ENCODE peak calls at places on chromosomes 5 and 9, in ten cellular contexts. H is fibroblast of mammary gland, M is endodermal cell, R is osteoblast, P is psoas muscle, Y is upper lobe of right lung, V is mammary epithelial cell, E is AG10803, U is foreskin fibroblast, K is stomach. Z is an unnamed sample.

GRCh38 chr5:144742376-144742775 is 571.7 kb downstream of the KCTD16 start:
- DNase-seq in H (no peak), M (no peak), R (peak; percentile 52), P (no peak), Y (no peak), V (no peak), E (no peak), U (no peak), K (no peak), Z (no peak)

GRCh38 chr9:137433916-137434431 is 7.2 kb downstream of the ENTPD8 start:
- DNase-seq in H (no peak), M (no peak), R (no peak), P (peak; percentile 53), Y (peak; percentile 62), V (no peak), E (no peak), U (no peak), K (no peak), Z (no peak)

GRCh38 chr5:140828402-140828737 is 610 bp downstream of the PCDHA6 start:
- DNase-seq in H (no peak), M (no peak), R (no peak), P (no peak), Y (no peak), V (no peak), E (no peak), U (no peak), K (no peak), Z (no peak)

GRCh38 chr9:95875305-95876137 is at the start of gene ERCC6L2:
- DNase-seq in H (peak; percentile 98), M (peak; percentile 98), R (peak; percentile 95), P (peak; percentile 96), Y (peak; percentile 97), V (peak; percentile 97), E (peak; percentile 97), U (peak; percentile 99), K (peak; percentile 94), Z (peak; percentile 98)

GRCh38 chr5:135702191-135702590 is 123.4 kb upstream of the CXCL14 start:
- DNase-seq in H (no peak), M (peak; percentile 17), R (no peak), P (no peak), Y (no peak), V (no peak), E (no peak), U (no peak), K (no peak), Z (no peak)

GRCh38 chr5:816176-816575 is 31.6 kb upstream of the ZDHHC11B start:
- DNase-seq in H (no peak), M (no peak), R (no peak), P (no peak), Y (no peak), V (no peak), E (no peak), U (no peak), K (no peak), Z (no peak)

GRCh38 chr5:39005566-39006232 is 68.5 kb downstream of the RICTOR start:
- DNase-seq in H (peak; percentile 35), M (no peak), R (no peak), P (no peak), Y (no peak), V (peak; percentile 5), E (peak; percentile 10), U (peak; percentile 40), K (no peak), Z (no peak)

GRCh38 chr5:154131817-154132216 is 58.7 kb upstream of the GALNT10 start:
- DNase-seq in H (no peak), M (no peak), R (no peak), P (no peak), Y (no peak), V (no peak), E (no peak), U (no peak), K (no peak), Z (no peak)

GRCh38 chr5:59040007-59040803 is 457.3 kb downstream of the RAB3C start:
- DNase-seq in H (peak; percentile 91), M (no peak), R (peak; percentile 64), P (no peak), Y (no peak), V (no peak), E (peak; percentile 81), U (peak; percentile 70), K (no peak), Z (no peak)

GRCh38 chr5:113232246-113232645 is 202.5 kb downstream of the TSSK1B start:
- DNase-seq in H (peak; percentile 67), M (no peak), R (peak; percentile 86), P (no peak), Y (no peak), V (peak; percentile 76), E (peak; percentile 49), U (peak; percentile 69), K (no peak), Z (no peak)

GRCh38 chr5:154276932-154277331 is 86.4 kb downstream of the GALNT10 start:
- DNase-seq in H (peak; percentile 99), M (no peak), R (peak; percentile 89), P (peak; percentile 69), Y (no peak), V (peak; percentile 25), E (peak; percentile 98), U (peak; percentile 94), K (no peak), Z (peak; percentile 92)

GRCh38 chr9:80540387-80540786 is 968.6 kb downstream of the TLE4 start:
- DNase-seq in H (no peak), M (no peak), R (no peak), P (no peak), Y (no peak), V (no peak), E (no peak), U (no peak), K (no peak), Z (no peak)

GRCh38 chr5:8843766-8844165 is 702.1 kb downstream of the SEMA5A start:
- DNase-seq in H (peak; percentile 91), M (no peak), R (peak; percentile 84), P (peak; percentile 67), Y (no peak), V (no peak), E (peak; percentile 95), U (peak; percentile 96), K (no peak), Z (peak; percentile 55)

DNA sequence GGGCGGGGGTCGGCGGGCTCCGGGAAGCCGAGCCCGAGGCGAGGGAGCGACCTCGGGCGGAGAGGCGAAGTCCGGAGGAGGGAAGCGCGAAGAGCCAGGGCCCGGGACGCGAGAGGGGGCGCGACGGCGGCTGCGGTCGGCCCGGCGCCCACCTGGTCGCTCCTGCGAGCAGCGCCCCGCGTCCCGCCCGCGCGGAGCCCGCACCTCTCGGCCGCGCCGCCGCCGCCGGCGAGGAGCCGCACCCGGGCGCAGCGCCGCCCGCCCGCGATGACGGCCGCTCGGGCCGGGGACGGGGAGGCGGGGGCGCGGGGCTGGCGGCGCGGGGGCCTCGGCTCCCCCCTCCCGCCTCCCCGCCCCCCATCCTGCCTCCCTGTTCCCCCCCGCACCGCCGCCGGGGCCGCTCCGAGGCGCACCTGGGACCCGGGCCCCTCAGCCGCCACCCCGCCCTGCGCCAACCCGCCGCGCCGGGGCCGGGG is 2.6 kb downstream of the NR5A1 start:
- DNase-seq in H (no peak), M (no peak), R (peak; percentile 81), P (no peak), Y (no peak), V (no peak), E (no peak), U (no peak), K (no peak), Z (no peak)
- H3K4me3 ChIP-seq in H (no peak overlapping the region), M (no peak overlapping the region), R (no peak overlapping the region), P (peak overlapping the region; percentile 45), Y (no peak overlapping the region), V (no peak overlapping the region), E (no peak overlapping the region), U (no peak overlapping the region), K (peak overlapping the region; percentile 2), Z (no peak overlapping the region)

GRCh38 chr5:6516823-6517222 is 68.2 kb downstream of the UBE2QL1 start:
- DNase-seq in H (no peak), M (no peak), R (no peak), P (no peak), Y (no peak), V (no peak), E (no peak), U (no peak), K (no peak), Z (no peak)

GRCh38 chr5:6522337-6522736 is 73.7 kb downstream of the UBE2QL1 start:
- DNase-seq in H (no peak), M (no peak), R (no peak), P (no peak), Y (no peak), V (no peak), E (no peak), U (no peak), K (no peak), Z (no peak)

GRCh38 chr5:6518298-6519057 is 69.8 kb downstream of the UBE2QL1 start:
- DNase-seq in H (no peak), M (no peak), R (no peak), P (no peak), Y (no peak), V (no peak), E (no peak), U (no peak), K (no peak), Z (no peak)

GRCh38 chr5:6520201-6520600 is 71.5 kb downstream of the UBE2QL1 start:
- DNase-seq in H (no peak), M (no peak), R (no peak), P (no peak), Y (no peak), V (no peak), E (no peak), U (no peak), K (no peak), Z (no peak)

DNA sequence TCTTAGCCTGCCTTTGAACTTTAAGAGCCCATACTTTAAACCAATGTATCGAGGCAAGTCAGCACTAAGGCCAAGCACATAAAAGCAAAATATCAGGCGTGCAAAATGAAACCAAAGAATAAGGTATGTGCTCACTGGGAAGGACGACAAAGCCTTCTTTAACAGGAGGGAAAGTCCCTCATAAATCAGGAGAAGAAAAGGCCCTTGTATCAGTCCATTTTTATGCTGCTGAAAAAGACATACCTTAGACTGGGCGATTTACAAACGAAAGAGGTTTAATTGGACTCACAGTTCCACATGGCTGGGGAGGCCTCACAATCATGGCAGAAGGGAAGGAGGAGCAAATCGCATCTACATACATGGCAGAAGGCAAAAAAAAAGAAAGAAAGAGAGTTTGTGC is 68.8 kb downstream of the UBE2QL1 start:
- DNase-seq in H (no peak), M (no peak), R (no peak), P (no peak), Y (no peak), V (peak; percentile 9), E (no peak), U (no peak), K (no peak), Z (no peak)
- TF ChIP-seq CTCF in H (no peak), M (no peak), R (no peak), P (no peak), Y (no peak), V (no peak), E (no peak), U (no peak), K (no peak), Z (no peak)

GRCh38 chr5:131796793-131797693 is at the start of gene FNIP1:
- DNase-seq in H (peak; percentile 92), M (peak; percentile 100), R (peak; percentile 100), P (peak; percentile 100), Y (peak; percentile 100), V (peak; percentile 97), E (peak; percentile 97), U (peak; percentile 99), K (peak; percentile 99), Z (peak; percentile 90)
- H3K4me3 ChIP-seq in H (peak within 1 kb of the TSS; percentile 82), M (peak within 1 kb of the TSS; percentile 99), R (peak within 1 kb of the TSS; percentile 97), P (peak within 1 kb of the TSS; percentile 93), Y (peak within 1 kb of the TSS; percentile 94), V (peak within 1 kb of the TSS; percentile 94), E (peak within 1 kb of the TSS; percentile 89), U (peak within 1 kb of the TSS; percentile 91), K (peak within 1 kb of the TSS; percentile 98), Z (peak within 1 kb of the TSS; percentile 95)

GRCh38 chr5:142059304-142059940 is 46.6 kb upstream of the GNPDA1 start:
- DNase-seq in H (peak; percentile 51), M (peak; percentile 68), R (peak; percentile 66), P (no peak), Y (no peak), V (no peak), E (peak; percentile 75), U (peak; percentile 56), K (no peak), Z (no peak)
- TF ChIP-seq CTCF in H (peak; percentile 9), M (peak; percentile 72), R (peak; percentile 41), P (peak; percentile 28), Y (no peak), V (no peak), E (peak; percentile 47), U (no peak), K (no peak), Z (peak; percentile 17)